ENCODE peak calls at places on chromosome 17, in five cellular contexts. O is endodermal cell, U is H9, S is CD14-positive monocyte, B is brain microvascular endothelial cell. J is an unnamed sample.
A peak's percentile ranks its signal among the peaks of the same experiment; 100 is the strongest.

GRCh38 chr17:3543453-3543852 is 14.2 kb downstream of the TRPV3 start:
- DNase-seq in B (no peak), O (peak; percentile 41), S (no peak), U (no peak), J (no peak)

GRCh38 chr17:80892900-80893603 is 98.6 kb upstream of the CHMP6 start:
- DNase-seq in O (no peak), U (no peak), S (peak; percentile 61), B (peak; percentile 70), J (peak; percentile 87)

GRCh38 chr17:72987166-72987565 is 105.3 kb downstream of the SLC39A11 start:
- DNase-seq in O (no peak), B (no peak), U (no peak), S (no peak), J (no peak)

GRCh38 chr17:35752471-35752870 is 568 bp downstream of the GAS2L2 start:
- DNase-seq in S (no peak), B (no peak), O (no peak), U (no peak), J (peak; percentile 38)

GRCh38 chr17:16352303-16352837 is 899 bp downstream of the CENPV start:
- DNase-seq in O (peak; percentile 85), B (peak; percentile 11), U (peak; percentile 76), S (no peak), J (no peak)

GRCh38 chr17:801660-802059 is 19.5 kb downstream of the MRM3 start:
- DNase-seq in O (no peak), S (no peak), B (peak; percentile 6), U (no peak), J (no peak)

GRCh38 chr17:17877548-17878358 is 41.0 kb upstream of the SREBF1 start:
- DNase-seq in S (no peak), B (peak; percentile 87), U (peak; percentile 75), O (peak; percentile 80), J (no peak)

GRCh38 chr17:80832888-80833583 is 158.6 kb upstream of the CHMP6 start:
- DNase-seq in S (peak; percentile 94), B (peak; percentile 97), U (peak; percentile 99), O (peak; percentile 99), J (peak; percentile 85)

GRCh38 chr17:46060461-46060860 is 61.4 kb downstream of the STH start:
- DNase-seq in U (no peak), O (no peak), S (no peak), B (no peak), J (no peak)

GRCh38 chr17:59155439-59156177 is at the start of gene PRR11:
- DNase-seq in B (peak; percentile 100), U (peak; percentile 100), O (peak; percentile 99), S (peak; percentile 98), J (peak; percentile 100)

GRCh38 chr17:46876353-46876887 is 25.0 kb downstream of the WNT9B start:
- DNase-seq in O (peak; percentile 91), B (no peak), S (no peak), U (peak; percentile 89), J (peak; percentile 57)

GRCh38 chr17:67218385-67218950 is 26.5 kb downstream of the HELZ start:
- DNase-seq in U (no peak), O (no peak), B (peak; percentile 42), S (no peak), J (no peak)

GRCh38 chr17:39800540-39800939 is 62.8 kb downstream of the GRB7 start:
- DNase-seq in U (no peak), B (no peak), O (no peak), S (no peak), J (no peak)

GRCh38 chr17:2282297-2282873 is 21.2 kb downstream of the SMG6 start:
- DNase-seq in B (peak; percentile 48), S (no peak), U (peak; percentile 37), O (peak; percentile 67), J (peak; percentile 6)

GRCh38 chr17:44785921-44786320 is 27.1 kb downstream of the ADAM11 start:
- DNase-seq in U (peak; percentile 33), O (peak; percentile 60), B (no peak), S (no peak), J (no peak)

GRCh38 chr17:56652608-56653007 is 59.1 kb downstream of the NOG start:
- DNase-seq in O (no peak), B (no peak), S (no peak), U (no peak), J (no peak)

GRCh38 chr17:2034157-2034556 is 4.2 kb downstream of the DPH1 start:
- DNase-seq in S (no peak), B (no peak), O (no peak), U (peak; percentile 53), J (no peak)

GRCh38 chr17:45405250-45406086 is 27.2 kb downstream of the ARHGAP27 start:
- DNase-seq in U (peak; percentile 100), O (peak; percentile 100), S (peak; percentile 42), B (no peak), J (no peak)

GRCh38 chr17:57527437-57528083 is 217.5 kb downstream of the CCDC182 start:
- DNase-seq in U (no peak), O (no peak), S (no peak), B (no peak), J (no peak)

GRCh38 chr17:51298508-51299371 is 38.4 kb downstream of the UTP18 start:
- DNase-seq in B (peak; percentile 20), O (peak; percentile 66), U (peak; percentile 43), S (no peak), J (no peak)

DNA sequence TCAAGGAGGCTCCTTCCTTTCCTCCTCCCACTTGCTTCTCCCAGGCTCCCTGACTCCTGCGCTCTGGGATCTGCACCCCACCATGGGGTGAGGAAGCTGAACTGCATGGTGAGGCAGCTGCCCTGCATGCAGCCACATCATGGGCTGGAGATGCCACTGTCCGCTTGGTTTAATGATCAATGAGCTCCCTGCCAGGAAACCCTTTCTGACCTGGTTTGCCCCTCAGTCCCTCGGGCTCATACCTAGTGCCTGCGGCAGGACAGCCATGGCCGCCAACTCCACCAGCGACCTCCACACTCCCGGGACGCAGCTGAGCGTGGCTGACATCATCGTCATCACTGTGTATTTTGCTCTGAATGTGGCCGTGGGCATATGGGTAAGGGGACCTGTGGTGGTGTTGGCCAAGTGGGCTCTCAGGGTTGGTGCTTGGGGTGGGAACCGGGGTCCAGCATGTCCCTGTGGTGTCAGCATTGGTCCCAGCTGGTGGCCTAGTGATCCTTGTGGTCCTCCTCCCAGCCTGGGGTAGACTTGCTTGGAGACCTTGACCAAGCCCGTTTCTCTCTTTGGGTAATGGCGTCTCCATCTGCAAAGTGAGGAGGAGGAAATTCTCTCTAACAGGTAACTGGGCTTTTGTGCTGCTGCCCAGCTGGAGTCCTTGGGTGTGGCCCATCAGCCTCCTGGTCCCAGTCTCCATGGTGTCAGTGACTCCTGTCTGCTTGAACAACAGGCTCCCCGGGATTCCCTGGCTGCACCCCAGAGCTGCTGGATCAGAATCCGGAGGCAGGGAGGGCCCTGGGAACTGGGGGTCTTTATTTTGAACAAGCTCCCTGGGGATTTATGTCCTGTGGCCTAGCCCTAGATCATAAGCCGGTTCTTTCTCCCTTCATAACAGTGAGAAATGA is at the start of gene SLC5A10:
- DNase-seq in U (peak; percentile 70), S (peak; percentile 38), O (peak; percentile 85), B (no peak), J (no peak)
- TF ChIP-seq CTCF in U (peak; percentile 55), S (no peak), O (peak; percentile 66), B (peak; percentile 67), J (peak; percentile 36)

DNA sequence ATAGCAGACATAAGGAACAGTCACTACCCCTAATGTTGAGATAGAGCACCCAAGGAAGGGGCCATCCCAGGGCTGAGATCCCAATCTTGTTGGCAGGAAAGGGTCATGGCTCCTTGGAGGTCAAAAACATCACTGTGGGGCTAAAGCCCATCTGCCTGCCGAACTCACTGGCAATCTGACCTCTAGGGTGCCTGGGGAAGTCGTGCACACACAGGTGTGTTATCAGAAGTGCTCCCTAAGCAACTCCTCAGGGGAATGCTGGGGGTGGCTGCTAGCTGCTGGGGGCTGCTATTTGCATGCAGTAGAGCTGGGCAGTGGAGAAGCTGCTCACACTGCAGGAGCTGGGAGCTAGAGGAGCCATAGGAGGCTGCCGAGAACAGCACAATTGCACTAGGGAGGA is 47.5 kb upstream of the PHOSPHO1 start:
- DNase-seq in U (peak; percentile 37), B (no peak), S (no peak), O (peak; percentile 62), J (no peak)
- TF ChIP-seq CTCF in U (no peak), B (no peak), S (no peak), O (no peak), J (no peak)

GRCh38 chr17:63434951-63435571 is 11.0 kb downstream of the CYB561 start:
- DNase-seq in S (peak; percentile 75), U (peak; percentile 71), B (no peak), O (peak; percentile 83), J (peak; percentile 89)
- TF ChIP-seq CTCF in S (peak; percentile 70), U (peak; percentile 46), B (peak; percentile 40), O (peak; percentile 49), J (no peak)

DNA sequence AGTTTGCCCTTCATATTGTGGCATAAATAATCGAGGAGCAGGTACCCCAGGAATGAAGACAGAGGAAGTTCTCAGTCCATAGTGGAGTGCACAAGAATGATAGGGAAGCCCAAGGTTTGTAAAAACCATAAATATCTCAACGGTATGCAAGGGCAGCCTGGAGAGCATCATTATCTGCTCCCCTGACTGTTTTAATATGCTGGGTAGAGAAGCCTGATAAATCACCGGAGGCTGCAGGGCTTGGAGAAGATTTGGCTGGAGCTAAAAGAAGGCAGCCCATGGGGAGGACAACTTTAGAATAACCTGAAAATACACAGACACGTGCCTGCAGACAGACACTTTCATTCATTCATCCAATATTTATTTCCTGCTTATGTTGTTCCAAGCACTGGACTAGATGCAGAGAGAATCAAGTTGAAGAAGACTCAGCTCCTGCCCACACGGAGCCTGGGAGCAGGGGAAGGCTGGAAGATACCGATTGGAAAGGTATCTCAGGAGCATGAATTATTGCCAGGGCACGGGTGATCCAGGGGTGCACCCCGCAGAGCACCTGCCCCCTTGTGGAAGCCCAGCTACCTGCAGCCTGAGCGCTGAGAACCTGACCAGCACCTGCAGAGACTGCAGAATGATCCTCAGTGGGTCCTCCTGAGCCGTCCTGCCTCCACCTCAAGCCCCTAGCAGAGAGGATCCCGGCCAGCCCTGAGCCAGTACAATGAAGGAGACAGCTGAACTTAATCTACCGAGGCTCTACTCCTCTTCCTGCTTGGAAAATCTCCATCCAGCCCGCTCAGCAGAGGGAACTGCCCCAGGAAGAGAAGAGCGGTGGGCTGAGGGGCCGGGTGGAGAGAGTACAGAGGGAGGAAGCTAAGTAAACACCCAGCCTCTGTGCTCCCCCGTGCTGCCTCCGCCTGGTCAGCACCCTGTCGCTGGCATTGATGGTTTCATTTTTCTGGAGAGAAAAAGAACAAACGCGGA is 204.9 kb upstream of the RPL38 start:
- DNase-seq in O (peak; percentile 97), U (peak; percentile 89), S (no peak), B (peak; percentile 5), J (peak; percentile 45)
- TF ChIP-seq CTCF in O (peak; percentile 96), U (peak; percentile 93), S (peak; percentile 76), B (peak; percentile 39), J (peak; percentile 76)

GRCh38 chr17:78133971-78134898 is 3.7 kb downstream of the TMC8 start:
- DNase-seq in S (peak; percentile 44), O (peak; percentile 98), U (peak; percentile 96), B (no peak), J (no peak)
- TF ChIP-seq CTCF in S (peak; percentile 80), O (peak; percentile 77), U (peak; percentile 79), B (peak; percentile 68), J (peak; percentile 43)

GRCh38 chr17:9532715-9533114 is 42.9 kb downstream of the STX8 start:
- DNase-seq in O (no peak), B (no peak), U (no peak), S (no peak), J (no peak)

GRCh38 chr17:9531080-9531479 is 44.5 kb downstream of the STX8 start:
- DNase-seq in B (no peak), O (no peak), U (no peak), S (no peak), J (no peak)

GRCh38 chr17:9529033-9529748 is 46.4 kb downstream of the STX8 start:
- DNase-seq in S (no peak), O (no peak), U (no peak), B (no peak), J (no peak)
- TF ChIP-seq CTCF in S (no peak), O (peak; percentile 75), U (peak; percentile 70), B (peak; percentile 70), J (peak; percentile 52)

J was measured in PC-9.